ENCODE peak calls at places on chromosomes 11 and 22, in seven cellular contexts. One of them, this sample, is unnamed. For H3K4me1, the result is how much of the 10 kb centered on the place peaks cover.

GRCh38 chr11:28799316-28799715 is 691.1 kb downstream of the METTL15 start:
- DNase-seq in GM23338: no peak
- DNase-seq in mesenchymal stem cell: no peak
- DNase-seq in lower lobe of right lung: no peak
- DNase-seq in heart right ventricle: no peak
- DNase-seq in pancreas: no peak
- DNase-seq in upper lobe of right lung: no peak
- DNase-seq in this sample: no peak

GRCh38 chr11:132551011-132551410 is 981.3 kb downstream of the OPCML start:
- DNase-seq in GM23338: no peak
- DNase-seq in mesenchymal stem cell: no peak
- DNase-seq in lower lobe of right lung: no peak
- DNase-seq in heart right ventricle: no peak
- DNase-seq in pancreas: no peak
- DNase-seq in upper lobe of right lung: no peak
- DNase-seq in this sample: no peak

GRCh38 chr11:33668468-33668825 is 32.2 kb downstream of the C11orf91 start:
- DNase-seq in GM23338: peak
- DNase-seq in mesenchymal stem cell: no peak
- DNase-seq in lower lobe of right lung: no peak
- DNase-seq in heart right ventricle: no peak
- DNase-seq in pancreas: no peak
- DNase-seq in upper lobe of right lung: no peak
- DNase-seq in this sample: no peak

GRCh38 chr11:119144825-119145476 is 3.9 kb upstream of the ABCG4 start:
- DNase-seq in GM23338: peak
- DNase-seq in mesenchymal stem cell: peak
- DNase-seq in lower lobe of right lung: peak
- DNase-seq in heart right ventricle: peak
- DNase-seq in pancreas: peak
- DNase-seq in upper lobe of right lung: peak
- DNase-seq in this sample: no peak

GRCh38 chr11:72592698-72593097 is 81.5 kb downstream of the PDE2A start:
- DNase-seq in GM23338: no peak
- DNase-seq in mesenchymal stem cell: no peak
- DNase-seq in lower lobe of right lung: no peak
- DNase-seq in heart right ventricle: no peak
- DNase-seq in pancreas: no peak
- DNase-seq in upper lobe of right lung: no peak
- DNase-seq in this sample: no peak

GRCh38 chr11:3832816-3833215 is 7.9 kb downstream of the RHOG start:
- DNase-seq in GM23338: no peak
- DNase-seq in mesenchymal stem cell: no peak
- DNase-seq in lower lobe of right lung: no peak
- DNase-seq in heart right ventricle: no peak
- DNase-seq in pancreas: no peak
- DNase-seq in upper lobe of right lung: no peak
- DNase-seq in this sample: no peak

GRCh38 chr11:29343465-29344333 is 673.1 kb downstream of the KCNA4 start:
- DNase-seq in GM23338: peak
- DNase-seq in mesenchymal stem cell: peak
- DNase-seq in lower lobe of right lung: peak
- DNase-seq in heart right ventricle: peak
- DNase-seq in pancreas: peak
- DNase-seq in upper lobe of right lung: peak
- DNase-seq in this sample: peak

GRCh38 chr11:110147965-110148709 is 54.9 kb downstream of the ZC3H12C start:
- DNase-seq in GM23338: no peak
- DNase-seq in mesenchymal stem cell: peak
- DNase-seq in lower lobe of right lung: no peak
- DNase-seq in heart right ventricle: no peak
- DNase-seq in pancreas: no peak
- DNase-seq in upper lobe of right lung: no peak
- DNase-seq in this sample: no peak

GRCh38 chr11:113629562-113629961 is 76.5 kb downstream of the TMPRSS5 start:
- DNase-seq in GM23338: no peak
- DNase-seq in mesenchymal stem cell: no peak
- DNase-seq in lower lobe of right lung: no peak
- DNase-seq in heart right ventricle: no peak
- DNase-seq in pancreas: no peak
- DNase-seq in upper lobe of right lung: no peak
- DNase-seq in this sample: no peak

GRCh38 chr22:49934144-49934890 is 15.9 kb downstream of the CRELD2 start:
- DNase-seq in GM23338: no peak
- DNase-seq in mesenchymal stem cell: peak
- DNase-seq in lower lobe of right lung: peak
- DNase-seq in heart right ventricle: peak
- DNase-seq in pancreas: peak
- DNase-seq in upper lobe of right lung: peak
- DNase-seq in this sample: no peak
- H3K4me1 ChIP-seq in GM23338: under half
- H3K4me1 ChIP-seq in mesenchymal stem cell: under half
- H3K4me1 ChIP-seq in lower lobe of right lung: half or more
- H3K4me1 ChIP-seq in heart right ventricle: half or more
- H3K4me1 ChIP-seq in pancreas: under half
- H3K4me1 ChIP-seq in upper lobe of right lung: half or more
- H3K4me1 ChIP-seq in this sample: under half

GRCh38 chr11:64232182-64233018 is 2.0 kb upstream of the VEGFB start:
- DNase-seq in GM23338: no peak
- DNase-seq in mesenchymal stem cell: no peak
- DNase-seq in lower lobe of right lung: no peak
- DNase-seq in heart right ventricle: no peak
- DNase-seq in pancreas: no peak
- DNase-seq in upper lobe of right lung: peak
- DNase-seq in this sample: no peak
- H3K4me1 ChIP-seq in GM23338: under half
- H3K4me1 ChIP-seq in mesenchymal stem cell: under half
- H3K4me1 ChIP-seq in lower lobe of right lung: half or more
- H3K4me1 ChIP-seq in heart right ventricle: half or more
- H3K4me1 ChIP-seq in pancreas: under half
- H3K4me1 ChIP-seq in upper lobe of right lung: under half
- H3K4me1 ChIP-seq in this sample: under half

GRCh38 chr22:37521236-37521739 is 2.1 kb upstream of the CARD10 start:
- DNase-seq in GM23338: no peak
- DNase-seq in mesenchymal stem cell: no peak
- DNase-seq in lower lobe of right lung: no peak
- DNase-seq in heart right ventricle: no peak
- DNase-seq in pancreas: no peak
- DNase-seq in upper lobe of right lung: no peak
- DNase-seq in this sample: no peak

GRCh38 chr22:37525746-37526350 is 6.6 kb upstream of the CARD10 start:
- DNase-seq in GM23338: no peak
- DNase-seq in mesenchymal stem cell: no peak
- DNase-seq in lower lobe of right lung: no peak
- DNase-seq in heart right ventricle: no peak
- DNase-seq in pancreas: no peak
- DNase-seq in upper lobe of right lung: no peak
- DNase-seq in this sample: no peak

GRCh38 chr22:37520754-37521153 is 1.5 kb upstream of the CARD10 start:
- DNase-seq in GM23338: no peak
- DNase-seq in mesenchymal stem cell: no peak
- DNase-seq in lower lobe of right lung: no peak
- DNase-seq in heart right ventricle: no peak
- DNase-seq in pancreas: no peak
- DNase-seq in upper lobe of right lung: no peak
- DNase-seq in this sample: no peak

GRCh38 chr22:37526376-37526775 is 7.2 kb upstream of the CARD10 start:
- DNase-seq in GM23338: no peak
- DNase-seq in mesenchymal stem cell: no peak
- DNase-seq in lower lobe of right lung: no peak
- DNase-seq in heart right ventricle: no peak
- DNase-seq in pancreas: no peak
- DNase-seq in upper lobe of right lung: no peak
- DNase-seq in this sample: peak

GRCh38 chr22:37525073-37525745 is 6.0 kb upstream of the CARD10 start:
- DNase-seq in GM23338: no peak
- DNase-seq in mesenchymal stem cell: peak
- DNase-seq in lower lobe of right lung: no peak
- DNase-seq in heart right ventricle: no peak
- DNase-seq in pancreas: no peak
- DNase-seq in upper lobe of right lung: no peak
- DNase-seq in this sample: peak
- H3K4me1 ChIP-seq in GM23338: under half
- H3K4me1 ChIP-seq in mesenchymal stem cell: under half
- H3K4me1 ChIP-seq in lower lobe of right lung: under half
- H3K4me1 ChIP-seq in heart right ventricle: under half
- H3K4me1 ChIP-seq in pancreas: under half
- H3K4me1 ChIP-seq in upper lobe of right lung: under half
- H3K4me1 ChIP-seq in this sample: under half

DNA sequence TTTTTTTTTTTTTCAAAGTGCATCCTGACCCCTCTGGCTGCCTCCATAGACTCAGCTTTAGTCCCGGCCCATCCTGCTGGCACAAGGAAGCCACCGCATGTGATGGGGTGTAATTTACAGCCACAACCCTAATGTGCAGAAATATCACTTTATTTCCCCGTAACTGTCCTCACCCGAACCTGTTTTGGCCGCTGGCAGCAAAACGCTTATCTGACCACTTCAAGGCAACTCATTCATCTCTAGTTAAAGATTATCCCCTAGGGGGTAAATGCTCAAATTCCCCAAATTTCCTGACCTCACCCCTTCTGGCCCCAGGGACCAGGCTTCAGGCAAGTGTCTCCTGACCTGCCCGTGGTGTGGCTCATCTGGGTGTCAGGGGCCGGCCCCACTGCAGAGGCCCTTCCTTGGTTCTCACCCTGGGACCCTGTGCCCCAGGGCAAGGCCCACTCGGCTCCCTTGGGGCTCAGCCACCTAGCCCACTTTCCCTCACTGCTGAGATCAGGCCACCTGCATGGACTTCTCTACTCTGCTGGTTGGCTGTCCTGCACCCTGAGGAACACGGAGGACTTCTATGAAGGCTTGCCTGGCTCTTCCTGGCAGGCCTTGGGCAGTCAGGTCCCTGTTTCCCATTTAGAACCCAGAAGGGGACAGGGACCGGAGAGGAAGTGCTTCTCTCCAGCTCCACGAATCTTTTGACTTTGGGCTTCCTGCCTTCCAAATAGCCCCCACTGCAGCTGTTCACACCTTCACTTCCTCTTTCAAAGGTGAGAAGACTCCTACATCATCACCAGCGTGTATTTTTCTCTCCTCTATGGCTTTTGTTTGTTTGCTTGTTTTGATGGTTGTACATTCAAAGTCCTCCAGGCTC is 53.3 kb downstream of the WNT11 start:
- DNase-seq in GM23338: no peak
- DNase-seq in mesenchymal stem cell: no peak
- DNase-seq in lower lobe of right lung: no peak
- DNase-seq in heart right ventricle: no peak
- DNase-seq in pancreas: peak
- DNase-seq in upper lobe of right lung: no peak
- DNase-seq in this sample: no peak
- H3K4me1 ChIP-seq in GM23338: under half
- H3K4me1 ChIP-seq in mesenchymal stem cell: under half
- H3K4me1 ChIP-seq in lower lobe of right lung: under half
- H3K4me1 ChIP-seq in heart right ventricle: under half
- H3K4me1 ChIP-seq in pancreas: under half
- H3K4me1 ChIP-seq in upper lobe of right lung: under half
- H3K4me1 ChIP-seq in this sample: under half

GRCh38 chr11:88363004-88363403 is 25.5 kb upstream of the CTSC start:
- DNase-seq in GM23338: no peak
- DNase-seq in mesenchymal stem cell: peak
- DNase-seq in lower lobe of right lung: no peak
- DNase-seq in heart right ventricle: no peak
- DNase-seq in pancreas: no peak
- DNase-seq in upper lobe of right lung: no peak
- DNase-seq in this sample: no peak
- H3K4me1 ChIP-seq in GM23338: under half
- H3K4me1 ChIP-seq in mesenchymal stem cell: under half
- H3K4me1 ChIP-seq in lower lobe of right lung: under half
- H3K4me1 ChIP-seq in heart right ventricle: under half
- H3K4me1 ChIP-seq in pancreas: under half
- H3K4me1 ChIP-seq in upper lobe of right lung: under half
- H3K4me1 ChIP-seq in this sample: under half

GRCh38 chr11:117818036-117818858 is 6.3 kb downstream of the FXYD2 start:
- DNase-seq in GM23338: no peak
- DNase-seq in mesenchymal stem cell: peak
- DNase-seq in lower lobe of right lung: peak
- DNase-seq in heart right ventricle: no peak
- DNase-seq in pancreas: no peak
- DNase-seq in upper lobe of right lung: no peak
- DNase-seq in this sample: no peak
- H3K4me1 ChIP-seq in GM23338: under half
- H3K4me1 ChIP-seq in mesenchymal stem cell: half or more
- H3K4me1 ChIP-seq in lower lobe of right lung: half or more
- H3K4me1 ChIP-seq in heart right ventricle: half or more
- H3K4me1 ChIP-seq in pancreas: under half
- H3K4me1 ChIP-seq in upper lobe of right lung: half or more
- H3K4me1 ChIP-seq in this sample: under half

GRCh38 chr11:69844396-69844795 is 25.2 kb upstream of the FGF3 start:
- DNase-seq in GM23338: no peak
- DNase-seq in mesenchymal stem cell: no peak
- DNase-seq in lower lobe of right lung: no peak
- DNase-seq in heart right ventricle: no peak
- DNase-seq in pancreas: no peak
- DNase-seq in upper lobe of right lung: no peak
- DNase-seq in this sample: no peak
- H3K4me1 ChIP-seq in GM23338: under half
- H3K4me1 ChIP-seq in mesenchymal stem cell: under half
- H3K4me1 ChIP-seq in lower lobe of right lung: under half
- H3K4me1 ChIP-seq in heart right ventricle: under half
- H3K4me1 ChIP-seq in pancreas: under half
- H3K4me1 ChIP-seq in upper lobe of right lung: under half
- H3K4me1 ChIP-seq in this sample: under half

GRCh38 chr11:96207459-96208449 is 135.2 kb downstream of the MAML2 start:
- DNase-seq in GM23338: no peak
- DNase-seq in mesenchymal stem cell: peak
- DNase-seq in lower lobe of right lung: no peak
- DNase-seq in heart right ventricle: no peak
- DNase-seq in pancreas: no peak
- DNase-seq in upper lobe of right lung: no peak
- DNase-seq in this sample: peak

GRCh38 chr11:96215094-96215782 is 127.8 kb downstream of the MAML2 start:
- DNase-seq in GM23338: no peak
- DNase-seq in mesenchymal stem cell: peak
- DNase-seq in lower lobe of right lung: no peak
- DNase-seq in heart right ventricle: no peak
- DNase-seq in pancreas: no peak
- DNase-seq in upper lobe of right lung: no peak
- DNase-seq in this sample: no peak

GRCh38 chr11:96214745-96215093 is 128.3 kb downstream of the MAML2 start:
- DNase-seq in GM23338: no peak
- DNase-seq in mesenchymal stem cell: no peak
- DNase-seq in lower lobe of right lung: no peak
- DNase-seq in heart right ventricle: no peak
- DNase-seq in pancreas: no peak
- DNase-seq in upper lobe of right lung: no peak
- DNase-seq in this sample: no peak

GRCh38 chr11:96213500-96213899 is 129.5 kb downstream of the MAML2 start:
- DNase-seq in GM23338: no peak
- DNase-seq in mesenchymal stem cell: peak
- DNase-seq in lower lobe of right lung: no peak
- DNase-seq in heart right ventricle: no peak
- DNase-seq in pancreas: no peak
- DNase-seq in upper lobe of right lung: no peak
- DNase-seq in this sample: no peak

DNA sequence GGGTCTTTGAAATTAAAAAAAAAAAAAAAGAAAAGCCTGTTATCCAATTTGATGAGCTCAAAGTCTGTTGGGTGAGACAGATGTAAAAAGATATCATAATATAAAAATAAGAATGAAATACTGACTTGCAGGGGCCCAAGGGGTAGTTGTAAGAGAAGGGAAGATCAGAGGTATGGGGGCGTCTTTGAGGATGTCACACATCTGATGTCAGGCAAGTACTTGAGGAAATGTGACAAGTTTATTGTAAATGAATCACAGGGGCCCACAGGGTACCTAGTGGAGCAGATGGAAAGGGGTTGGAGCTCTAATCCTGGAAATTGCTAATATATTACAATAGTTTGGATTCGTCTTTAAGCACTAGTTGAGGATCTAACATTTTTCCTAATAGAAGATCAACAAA is 131.6 kb downstream of the MAML2 start:
- DNase-seq in GM23338: no peak
- DNase-seq in mesenchymal stem cell: no peak
- DNase-seq in lower lobe of right lung: no peak
- DNase-seq in heart right ventricle: no peak
- DNase-seq in pancreas: no peak
- DNase-seq in upper lobe of right lung: no peak
- DNase-seq in this sample: no peak
- H3K4me1 ChIP-seq in GM23338: under half
- H3K4me1 ChIP-seq in mesenchymal stem cell: under half
- H3K4me1 ChIP-seq in lower lobe of right lung: half or more
- H3K4me1 ChIP-seq in heart right ventricle: half or more
- H3K4me1 ChIP-seq in pancreas: under half
- H3K4me1 ChIP-seq in upper lobe of right lung: half or more
- H3K4me1 ChIP-seq in this sample: under half

This sample was measured in RWPE2.